ENCODE peak calls at places on chromosomes 3 and 15, in four cellular contexts. E is effector CD4-positive, alpha-beta T cell; I is A549; G is NCI-H345. A is an unnamed sample.

GRCh38 chr15:101456079-101456791 is 33.3 kb downstream of the PCSK6 start:
- DNase-seq in E (no peak), I (no peak), G (no peak), A (no peak)

GRCh38 chr3:114624676-114625181 is 330.9 kb downstream of the TIGIT start:
- DNase-seq in E (no peak), I (peak), G (no peak), A (peak)

GRCh38 chr15:80932989-80933388 is 56.6 kb downstream of the MESD start:
- DNase-seq in E (no peak), I (no peak), G (no peak), A (no peak)

GRCh38 chr3:146308682-146309081 is 57.8 kb upstream of the PLSCR4 start:
- DNase-seq in E (no peak), I (no peak), G (no peak), A (no peak)

GRCh38 chr15:68699124-68699880 is 120.5 kb downstream of the CORO2B start:
- DNase-seq in E (no peak), I (no peak), G (no peak), A (no peak)

GRCh38 chr3:20256144-20256543 is 70.1 kb upstream of the SGO1 start:
- DNase-seq in E (no peak), I (no peak), G (no peak), A (no peak)

GRCh38 chr3:190182418-190183043 is 61.8 kb upstream of the P3H2 start:
- DNase-seq in E (no peak), I (peak), G (no peak), A (no peak)

GRCh38 chr3:54951405-54951804 is 23.5 kb upstream of the LRTM1 start:
- DNase-seq in E (no peak), I (no peak), G (peak), A (peak)

GRCh38 chr3:101266566-101266965 is 53.8 kb downstream of the IMPG2 start:
- DNase-seq in E (no peak), I (no peak), G (no peak), A (no peak)

GRCh38 chr3:101204246-101204645 is 116.1 kb downstream of the IMPG2 start:
- DNase-seq in E (no peak), I (no peak), G (no peak), A (no peak)

A was measured in T1000.